ENCODE peak calls at places on chromosomes 7 and 10, in nine cellular contexts. O is astrocyte of the cerebellum, W is foreskin fibroblast, G is mammary epithelial cell, E is A549, P is pancreas, A is brain microvascular endothelial cell, D is bronchial epithelial cell, L is tibial artery. K is an unnamed sample.

GRCh38 chr10:79314761-79315601 is 32.3 kb upstream of the PPIF start:
- DNase-seq in L (no peak), A (no peak), O (no peak), W (peak), P (peak), E (no peak), D (no peak), G (no peak), K (no peak)

GRCh38 chr10:59864141-59864962 is 42.0 kb downstream of the CCDC6 start:
- DNase-seq in D (no peak), P (no peak), L (no peak), O (no peak), A (no peak), G (no peak), E (no peak), W (no peak), K (no peak)

GRCh38 chr7:84191842-84192241 is 2.7 kb downstream of the SEMA3A start:
- DNase-seq in L (no peak), P (no peak), A (no peak), D (peak), E (peak), W (peak), G (no peak), O (no peak), K (peak)

GRCh38 chr10:37710831-37711616 is 146.4 kb downstream of the ZNF248 start:
- DNase-seq in W (no peak), O (no peak), A (no peak), P (no peak), D (no peak), L (no peak), E (peak), G (no peak), K (no peak)

GRCh38 chr10:17616403-17617030 is 657 bp downstream of the HACD1 start:
- DNase-seq in L (peak), W (peak), E (peak), P (peak), A (peak), D (peak), G (peak), O (no peak), K (peak)

GRCh38 chr10:85995791-85996190 is 370.8 kb downstream of the GRID1 start:
- DNase-seq in P (no peak), W (peak), A (peak), G (peak), L (no peak), O (no peak), D (peak), E (peak), K (no peak)

GRCh38 chr10:20287951-20288350 is 471.7 kb downstream of the PLXDC2 start:
- DNase-seq in W (no peak), P (no peak), G (no peak), L (no peak), O (no peak), E (no peak), A (no peak), D (no peak), K (no peak)

GRCh38 chr10:57094083-57094482 is 733.0 kb upstream of the ZWINT start:
- DNase-seq in E (no peak), A (no peak), W (no peak), P (no peak), D (no peak), L (no peak), G (no peak), O (no peak), K (no peak)

GRCh38 chr7:35258125-35258890 is 4.4 kb upstream of the TBX20 start:
- DNase-seq in D (no peak), E (no peak), A (no peak), P (no peak), W (no peak), G (no peak), O (no peak), L (no peak), K (no peak)

GRCh38 chr7:5634107-5634950 is 147.1 kb downstream of the RNF216 start:
- DNase-seq in O (peak), G (no peak), W (peak), E (no peak), L (peak), A (peak), D (no peak), P (peak), K (peak)

GRCh38 chr7:64768824-64769223 is 25.4 kb upstream of the ZNF138 start:
- DNase-seq in D (no peak), P (no peak), E (no peak), W (no peak), G (no peak), L (no peak), O (no peak), A (no peak), K (no peak)

GRCh38 chr10:87761153-87761552 is 56.9 kb downstream of the ATAD1 start:
- DNase-seq in A (no peak), W (no peak), E (no peak), L (no peak), D (no peak), G (no peak), O (no peak), P (no peak), K (no peak)

GRCh38 chr7:69504733-69505132 is 93.5 kb upstream of the AUTS2 start:
- DNase-seq in W (no peak), L (no peak), A (no peak), G (no peak), P (no peak), O (no peak), D (no peak), E (no peak), K (no peak)

GRCh38 chr7:18045171-18045570 is 17.5 kb upstream of the PRPS1L1 start:
- DNase-seq in D (no peak), O (no peak), W (no peak), G (no peak), L (no peak), E (no peak), P (no peak), A (no peak), K (no peak)

GRCh38 chr7:138799336-138799965 is 1.5 kb upstream of the ATP6V0A4 start:
- DNase-seq in A (no peak), W (no peak), D (no peak), G (no peak), P (no peak), L (no peak), O (no peak), E (no peak), K (no peak)

GRCh38 chr10:124916585-124917167 is 25.2 kb upstream of the ZRANB1 start:
- DNase-seq in E (peak), W (peak), G (peak), A (peak), D (peak), O (peak), L (peak), P (peak), K (peak)

GRCh38 chr7:44639701-44640321 is 33.4 kb downstream of the OGDH start:
- DNase-seq in L (no peak), G (peak), W (peak), E (peak), D (peak), A (peak), P (peak), O (peak), K (peak)

GRCh38 chr7:5232485-5232837 is 42.4 kb downstream of the WIPI2 start:
- DNase-seq in D (no peak), E (no peak), P (no peak), A (no peak), L (no peak), O (no peak), W (no peak), G (no peak), K (no peak)

GRCh38 chr7:128841961-128842673 is 11.9 kb downstream of the FLNC start:
- DNase-seq in W (peak), O (no peak), G (no peak), P (peak), E (peak), D (peak), L (no peak), A (peak), K (no peak)
- TF ChIP-seq CTCF in W (peak), O (peak), G (peak), P (peak), E (peak), D (peak), L (peak), A (peak), K (peak)

GRCh38 chr10:8445353-8445752 is 390.9 kb downstream of the GATA3 start:
- DNase-seq in D (no peak), A (no peak), E (no peak), W (no peak), O (no peak), P (no peak), G (no peak), L (no peak), K (no peak)
- H3K4me3 ChIP-seq in D (no peak), A (no peak), E (no peak), W (no peak), O (no peak), P (no peak), G (no peak), L (no peak), K (no peak)

DNA sequence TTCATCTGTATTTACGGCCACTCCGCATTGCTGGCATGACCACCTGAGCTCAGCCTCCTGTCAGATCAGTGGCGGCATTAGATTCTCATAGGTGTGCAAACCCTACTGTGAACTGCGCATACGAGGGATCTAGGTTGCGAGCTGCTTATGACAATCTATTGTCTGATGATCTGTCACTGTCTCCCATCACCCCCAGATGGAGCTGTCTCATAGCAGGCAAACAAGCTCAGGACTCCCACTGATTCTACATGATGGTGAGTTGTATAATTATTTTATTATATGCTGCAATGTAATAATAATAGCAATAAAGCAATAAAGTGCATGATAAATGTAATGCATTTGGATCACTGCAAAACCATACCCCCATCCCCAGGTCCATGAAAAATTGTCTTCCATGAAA is 1172.9 kb upstream of the AUTS2 start:
- DNase-seq in L (no peak), G (no peak), D (no peak), W (no peak), P (no peak), A (no peak), E (peak), O (no peak), K (no peak)
- TF ChIP-seq CTCF in L (no peak), G (no peak), D (no peak), W (no peak), P (no peak), A (no peak), E (peak), O (no peak), K (peak)

GRCh38 chr10:11164806-11165590 is 147.3 kb downstream of the CELF2 start:
- DNase-seq in L (peak), P (no peak), A (peak), O (peak), G (peak), E (no peak), D (peak), W (peak), K (peak)

GRCh38 chr10:11163990-11164805 is 146.5 kb downstream of the CELF2 start:
- DNase-seq in L (no peak), E (no peak), A (no peak), P (no peak), O (no peak), W (peak), G (no peak), D (no peak), K (no peak)

GRCh38 chr10:11161910-11162309 is 144.2 kb downstream of the CELF2 start:
- DNase-seq in A (no peak), L (no peak), G (no peak), P (no peak), E (no peak), W (no peak), D (no peak), O (no peak), K (no peak)

GRCh38 chr10:11160982-11161554 is 143.4 kb downstream of the CELF2 start:
- DNase-seq in D (no peak), G (no peak), P (no peak), W (no peak), O (no peak), A (no peak), E (no peak), L (no peak), K (no peak)

DNA sequence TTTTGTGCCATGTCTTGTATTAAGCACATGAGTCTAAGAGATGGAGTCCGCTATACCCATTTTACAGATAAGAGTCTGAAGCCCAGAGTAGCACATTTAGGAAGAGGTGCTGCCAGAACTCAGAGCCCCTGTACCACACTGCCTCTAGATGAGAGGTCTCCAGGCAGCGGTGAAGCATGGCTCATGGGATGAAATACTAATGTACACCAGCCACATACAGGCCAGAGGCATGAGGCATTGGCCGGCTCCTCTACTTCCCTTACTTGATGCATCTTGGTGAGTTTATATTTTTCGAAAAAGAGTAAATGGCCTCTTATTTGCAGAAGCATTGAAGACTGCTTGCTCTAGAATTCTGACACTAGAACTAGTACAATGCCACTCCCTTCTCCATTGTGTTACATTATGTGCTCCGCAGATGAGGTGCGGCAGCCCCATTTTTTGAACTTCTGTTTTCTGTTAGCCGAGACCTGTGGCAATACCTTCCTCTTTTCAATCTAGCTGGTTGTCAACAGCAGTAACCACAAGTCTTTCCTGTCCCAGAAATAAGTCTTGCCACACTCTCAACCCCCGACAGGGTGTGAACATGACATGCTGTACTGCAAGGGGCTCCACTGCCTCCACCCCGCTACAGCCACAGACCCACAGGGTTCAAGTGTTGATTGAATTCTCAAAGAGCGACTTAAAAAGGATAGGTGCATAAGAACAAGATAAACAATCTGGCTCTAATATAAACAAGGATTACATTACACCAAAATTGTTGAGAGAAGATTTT is 145.3 kb downstream of the CELF2 start:
- DNase-seq in G (no peak), D (no peak), L (peak), E (no peak), A (no peak), O (no peak), W (no peak), P (no peak), K (no peak)
- H3K4me3 ChIP-seq in G (no peak), D (no peak), L (no peak), E (no peak), A (no peak), O (no peak), W (no peak), P (no peak), K (no peak)

DNA sequence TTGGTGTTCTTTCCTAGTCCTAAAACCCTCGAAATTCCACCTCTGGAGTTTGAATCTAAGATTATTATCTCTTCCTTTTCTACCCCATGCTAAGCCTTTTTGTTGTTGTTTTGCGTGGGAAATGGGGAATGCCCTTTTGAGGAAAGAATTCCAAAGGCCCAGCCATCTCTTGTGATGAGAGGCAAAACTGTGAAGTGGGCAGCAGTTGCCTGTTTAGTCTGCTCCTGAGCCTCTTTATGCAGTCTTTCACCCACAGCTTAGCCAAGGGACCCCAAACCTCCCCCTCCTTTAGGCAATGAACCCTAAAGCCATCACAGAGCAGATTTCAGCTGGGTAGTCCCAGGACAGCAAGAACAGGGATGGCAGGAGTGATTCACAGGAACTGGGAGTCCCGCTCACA is 95.5 kb downstream of the DNMBP start:
- DNase-seq in L (no peak), G (no peak), D (no peak), A (no peak), P (no peak), W (no peak), O (no peak), E (no peak), K (no peak)
- TF ChIP-seq CTCF in L (no peak), G (no peak), D (no peak), A (no peak), P (no peak), W (no peak), O (no peak), E (no peak), K (no peak)

GRCh38 chr7:129613016-129613337 is 1.5 kb downstream of the NRF1 start:
- DNase-seq in D (no peak), A (no peak), E (no peak), O (no peak), W (no peak), L (no peak), G (no peak), P (no peak), K (no peak)

GRCh38 chr7:129615018-129615417 is 3.5 kb downstream of the NRF1 start:
- DNase-seq in A (no peak), L (no peak), E (no peak), D (peak), O (no peak), W (peak), G (peak), P (no peak), K (no peak)

GRCh38 chr7:129617178-129617577 is 5.7 kb downstream of the NRF1 start:
- DNase-seq in P (no peak), L (no peak), D (no peak), E (no peak), W (no peak), O (no peak), A (no peak), G (no peak), K (no peak)

GRCh38 chr7:129617607-129618006 is 6.1 kb downstream of the NRF1 start:
- DNase-seq in L (no peak), D (no peak), A (no peak), E (no peak), P (no peak), G (no peak), O (no peak), W (no peak), K (no peak)

GRCh38 chr7:129616530-129616929 is 5.0 kb downstream of the NRF1 start:
- DNase-seq in O (no peak), G (no peak), D (no peak), P (no peak), A (no peak), L (no peak), W (no peak), E (no peak), K (no peak)
- H3K4me3 ChIP-seq in O (no peak), G (no peak), D (no peak), P (no peak), A (no peak), L (no peak), W (no peak), E (no peak), K (no peak)

DNA sequence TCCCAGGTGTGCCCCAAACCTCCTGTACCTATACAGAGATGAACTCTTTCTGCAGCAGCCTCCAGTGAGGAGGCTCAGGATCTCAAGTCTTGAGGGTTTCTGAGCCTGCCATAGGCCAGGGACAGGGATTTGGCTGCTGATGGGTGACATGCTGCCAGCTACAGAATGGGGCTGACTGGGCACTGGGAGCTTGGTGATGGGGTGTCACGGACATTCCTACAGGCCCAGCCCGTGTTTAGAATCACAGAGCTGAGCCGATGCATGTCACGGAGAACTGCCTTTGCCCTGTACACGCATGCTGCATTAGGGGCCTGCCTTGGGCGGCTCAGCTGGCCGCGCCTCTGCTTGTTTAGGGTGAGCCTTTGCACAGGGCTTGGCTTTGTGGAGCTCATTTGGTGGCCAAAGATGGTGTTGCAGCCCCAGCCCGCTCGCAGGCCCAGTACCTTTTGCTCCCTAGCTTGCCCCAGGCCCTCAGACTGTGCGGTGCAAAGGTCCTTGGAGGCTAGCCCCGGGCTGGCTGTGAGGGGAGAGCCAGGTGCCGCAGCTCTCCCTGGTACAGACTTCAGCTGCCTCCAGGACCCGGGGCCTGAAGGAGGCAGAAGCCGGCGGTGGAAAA is 108.4 kb upstream of the BTBD16 start:
- DNase-seq in L (no peak), E (no peak), A (no peak), W (no peak), D (no peak), O (no peak), P (no peak), G (no peak), K (no peak)
- TF ChIP-seq CTCF in L (no peak), E (no peak), A (peak), W (no peak), D (peak), O (no peak), P (no peak), G (no peak), K (no peak)

DNA sequence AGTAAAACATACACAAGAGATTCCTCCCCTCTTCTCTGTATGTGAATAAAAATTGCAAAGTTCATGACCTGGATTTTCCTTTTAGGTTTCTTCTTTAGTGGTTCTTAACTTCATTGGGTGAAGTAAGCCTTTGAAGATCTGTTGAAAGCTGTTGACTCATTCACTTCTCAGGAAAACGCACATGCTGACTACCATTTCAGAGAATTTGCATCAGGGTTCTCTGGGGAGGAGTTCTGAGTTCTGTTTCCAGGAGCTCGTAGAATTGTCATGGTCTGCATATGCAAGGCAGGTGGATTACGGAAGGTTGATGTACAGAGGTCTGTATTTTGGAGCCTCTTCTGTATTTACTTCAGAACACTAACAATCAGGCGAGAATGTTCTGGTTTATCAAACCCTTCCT is 962 bp upstream of the SLC26A4 start:
- DNase-seq in G (peak), O (no peak), D (peak), P (no peak), L (no peak), W (peak), E (peak), A (peak), K (peak)
- H3K4me3 ChIP-seq in G (no peak), O (no peak), D (no peak), P (no peak), L (no peak), W (no peak), E (no peak), A (no peak), K (no peak)

GRCh38 chr7:133534816-133535215 is 281.9 kb downstream of the EXOC4 start:
- DNase-seq in O (no peak), W (no peak), G (no peak), A (no peak), E (no peak), P (no peak), D (no peak), L (no peak), K (no peak)

GRCh38 chr7:133528796-133529195 is 275.9 kb downstream of the EXOC4 start:
- DNase-seq in E (no peak), L (no peak), P (no peak), D (no peak), G (no peak), A (no peak), W (no peak), O (no peak), K (no peak)

GRCh38 chr7:133535308-133535707 is 282.4 kb downstream of the EXOC4 start:
- DNase-seq in O (no peak), A (no peak), W (no peak), E (no peak), D (no peak), L (no peak), P (no peak), G (no peak), K (no peak)

GRCh38 chr7:133529861-133530260 is 277.0 kb downstream of the EXOC4 start:
- DNase-seq in E (no peak), O (no peak), W (peak), D (no peak), A (no peak), P (no peak), L (no peak), G (no peak), K (no peak)

DNA sequence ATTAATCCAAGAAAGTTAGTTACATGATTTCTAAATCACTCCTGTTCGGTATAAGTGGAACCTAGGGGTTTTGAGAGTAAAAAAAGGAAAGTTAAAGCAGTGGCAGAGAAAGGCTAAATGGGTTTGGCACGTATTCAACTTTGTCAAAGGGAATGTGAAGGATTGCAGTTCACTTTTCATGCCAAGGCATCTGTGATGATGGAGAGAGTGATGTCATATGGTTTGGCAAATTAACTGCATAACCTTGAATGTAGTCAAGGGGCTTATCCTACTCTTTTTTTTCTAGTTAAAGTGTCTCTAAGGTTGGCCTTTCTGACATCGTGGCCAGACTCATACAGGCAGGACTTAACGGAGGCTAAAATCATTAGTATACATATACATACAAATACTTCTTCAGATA is 277.8 kb downstream of the EXOC4 start:
- DNase-seq in O (peak), L (no peak), D (no peak), W (peak), E (no peak), A (peak), P (no peak), G (no peak), K (peak)
- TF ChIP-seq CTCF in O (no peak), L (no peak), D (no peak), W (no peak), E (no peak), A (no peak), P (no peak), G (no peak), K (no peak)

K was measured in retinal pigment epithelial cell.